ENCODE peak calls at places on chromosomes 16 and 17, in nine cellular contexts. One of them, this sample, is unnamed. For H3K27me3, the result is how much of the 10 kb centered on the place peaks cover.

GRCh38 chr17:3804503-3804931 is 3.5 kb upstream of the ITGAE start:
- DNase-seq in testis: no peak
- DNase-seq in tibial nerve: no peak
- DNase-seq in effector memory CD4-positive, alpha-beta T cell: no peak
- DNase-seq in lung: no peak
- DNase-seq in right lobe of liver: peak
- DNase-seq in SJSA1: no peak
- DNase-seq in sigmoid colon: no peak
- DNase-seq in upper lobe of right lung: no peak
- DNase-seq in this sample: no peak

GRCh38 chr16:8720967-8721692 is 46.7 kb downstream of the ABAT start:
- DNase-seq in testis: no peak
- DNase-seq in tibial nerve: no peak
- DNase-seq in effector memory CD4-positive, alpha-beta T cell: no peak
- DNase-seq in lung: no peak
- DNase-seq in right lobe of liver: no peak
- DNase-seq in SJSA1: no peak
- DNase-seq in sigmoid colon: no peak
- DNase-seq in upper lobe of right lung: no peak
- DNase-seq in this sample: no peak

GRCh38 chr16:65373095-65373494 is 251.2 kb upstream of the CDH11 start:
- DNase-seq in testis: no peak
- DNase-seq in tibial nerve: no peak
- DNase-seq in effector memory CD4-positive, alpha-beta T cell: no peak
- DNase-seq in lung: no peak
- DNase-seq in right lobe of liver: no peak
- DNase-seq in SJSA1: no peak
- DNase-seq in sigmoid colon: no peak
- DNase-seq in upper lobe of right lung: no peak
- DNase-seq in this sample: no peak

GRCh38 chr17:15896277-15896676 is 48.7 kb upstream of the ADORA2B start:
- DNase-seq in testis: no peak
- DNase-seq in tibial nerve: no peak
- DNase-seq in effector memory CD4-positive, alpha-beta T cell: no peak
- DNase-seq in lung: no peak
- DNase-seq in right lobe of liver: no peak
- DNase-seq in SJSA1: no peak
- DNase-seq in sigmoid colon: no peak
- DNase-seq in upper lobe of right lung: no peak
- DNase-seq in this sample: no peak

GRCh38 chr16:74650966-74651567 is 15.6 kb downstream of the RFWD3 start:
- DNase-seq in testis: no peak
- DNase-seq in tibial nerve: peak
- DNase-seq in effector memory CD4-positive, alpha-beta T cell: no peak
- DNase-seq in lung: no peak
- DNase-seq in right lobe of liver: no peak
- DNase-seq in SJSA1: no peak
- DNase-seq in sigmoid colon: no peak
- DNase-seq in upper lobe of right lung: no peak
- DNase-seq in this sample: peak

GRCh38 chr17:75940727-75941441 is at the start of gene FBF1:
- DNase-seq in testis: peak
- DNase-seq in tibial nerve: peak
- DNase-seq in effector memory CD4-positive, alpha-beta T cell: peak
- DNase-seq in lung: peak
- DNase-seq in right lobe of liver: peak
- DNase-seq in SJSA1: peak
- DNase-seq in sigmoid colon: peak
- DNase-seq in upper lobe of right lung: peak
- DNase-seq in this sample: peak

GRCh38 chr16:29011112-29011511 is 26.3 kb downstream of the LAT start:
- DNase-seq in testis: no peak
- DNase-seq in tibial nerve: no peak
- DNase-seq in effector memory CD4-positive, alpha-beta T cell: no peak
- DNase-seq in lung: no peak
- DNase-seq in right lobe of liver: no peak
- DNase-seq in SJSA1: no peak
- DNase-seq in sigmoid colon: no peak
- DNase-seq in upper lobe of right lung: no peak
- DNase-seq in this sample: peak

GRCh38 chr16:17827313-17827712 is 356.6 kb upstream of the XYLT1 start:
- DNase-seq in testis: no peak
- DNase-seq in tibial nerve: no peak
- DNase-seq in effector memory CD4-positive, alpha-beta T cell: no peak
- DNase-seq in lung: no peak
- DNase-seq in right lobe of liver: no peak
- DNase-seq in SJSA1: no peak
- DNase-seq in sigmoid colon: no peak
- DNase-seq in upper lobe of right lung: no peak
- DNase-seq in this sample: no peak

GRCh38 chr16:68529931-68530667 is 9.0 kb upstream of the ZFP90 start:
- DNase-seq in testis: peak
- DNase-seq in tibial nerve: peak
- DNase-seq in effector memory CD4-positive, alpha-beta T cell: peak
- DNase-seq in lung: peak
- DNase-seq in right lobe of liver: peak
- DNase-seq in SJSA1: peak
- DNase-seq in sigmoid colon: peak
- DNase-seq in upper lobe of right lung: peak
- DNase-seq in this sample: peak

GRCh38 chr17:72634621-72635020 is 457.9 kb downstream of the SLC39A11 start:
- DNase-seq in testis: no peak
- DNase-seq in tibial nerve: no peak
- DNase-seq in effector memory CD4-positive, alpha-beta T cell: no peak
- DNase-seq in lung: no peak
- DNase-seq in right lobe of liver: no peak
- DNase-seq in SJSA1: no peak
- DNase-seq in sigmoid colon: no peak
- DNase-seq in upper lobe of right lung: no peak
- DNase-seq in this sample: no peak

GRCh38 chr16:20910781-20911321 is 10.3 kb downstream of the LYRM1 start:
- DNase-seq in testis: no peak
- DNase-seq in tibial nerve: no peak
- DNase-seq in effector memory CD4-positive, alpha-beta T cell: no peak
- DNase-seq in lung: no peak
- DNase-seq in right lobe of liver: no peak
- DNase-seq in SJSA1: no peak
- DNase-seq in sigmoid colon: no peak
- DNase-seq in upper lobe of right lung: no peak
- DNase-seq in this sample: no peak

DNA sequence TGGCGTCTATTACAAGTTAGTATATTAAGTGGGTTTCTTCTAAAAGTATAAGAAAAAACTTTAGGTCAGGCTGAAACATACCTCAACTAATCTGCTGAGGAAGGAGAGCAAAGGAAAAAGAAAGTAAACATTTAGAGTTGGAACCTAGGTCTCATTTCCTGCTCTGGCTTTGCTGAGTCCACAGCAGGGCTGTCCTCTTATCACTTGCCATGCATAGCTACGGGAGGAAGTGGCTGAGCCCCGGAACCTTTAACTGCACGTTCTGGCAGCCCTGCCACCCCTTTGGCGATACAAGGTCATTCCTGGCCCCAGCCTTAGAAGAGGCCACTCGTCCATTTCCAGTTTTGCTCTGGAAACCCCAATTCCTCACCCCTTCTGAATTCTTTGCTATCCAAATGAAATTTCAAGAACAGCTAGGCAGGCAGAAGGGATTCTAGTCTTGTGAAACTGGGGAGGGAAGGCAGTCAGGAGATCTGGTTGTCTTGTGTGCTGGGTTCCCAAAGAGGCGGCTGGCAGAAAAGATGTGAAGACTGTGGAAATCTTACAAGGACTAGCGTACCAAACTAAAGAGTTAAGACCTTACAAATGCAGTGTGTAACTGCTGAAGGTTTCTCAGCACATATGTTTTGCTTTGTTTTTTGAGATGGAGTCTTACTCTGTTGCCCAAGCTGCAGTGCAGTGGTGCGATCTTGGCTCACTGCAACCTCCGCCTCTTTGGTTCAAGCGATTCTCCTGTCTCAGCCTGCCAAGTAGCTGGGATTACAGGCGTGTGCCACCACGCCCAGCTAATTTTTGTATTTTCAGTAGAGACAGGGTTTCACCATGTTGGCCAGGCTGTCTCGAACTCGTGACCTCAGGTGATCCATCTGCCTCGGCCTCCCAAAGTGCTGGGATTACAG is 19.1 kb downstream of the WIPI1 start:
- DNase-seq in testis: no peak
- DNase-seq in tibial nerve: no peak
- DNase-seq in effector memory CD4-positive, alpha-beta T cell: no peak
- DNase-seq in lung: no peak
- DNase-seq in right lobe of liver: peak
- DNase-seq in SJSA1: no peak
- DNase-seq in sigmoid colon: no peak
- DNase-seq in upper lobe of right lung: no peak
- DNase-seq in this sample: no peak
- H3K4me3 ChIP-seq in testis: no peak
- H3K4me3 ChIP-seq in tibial nerve: no peak
- H3K4me3 ChIP-seq in effector memory CD4-positive, alpha-beta T cell: peak
- H3K4me3 ChIP-seq in lung: no peak
- H3K4me3 ChIP-seq in right lobe of liver: peak
- H3K4me3 ChIP-seq in SJSA1: no peak
- H3K4me3 ChIP-seq in sigmoid colon: no peak
- H3K4me3 ChIP-seq in upper lobe of right lung: no peak
- H3K4me3 ChIP-seq in this sample: no peak

DNA sequence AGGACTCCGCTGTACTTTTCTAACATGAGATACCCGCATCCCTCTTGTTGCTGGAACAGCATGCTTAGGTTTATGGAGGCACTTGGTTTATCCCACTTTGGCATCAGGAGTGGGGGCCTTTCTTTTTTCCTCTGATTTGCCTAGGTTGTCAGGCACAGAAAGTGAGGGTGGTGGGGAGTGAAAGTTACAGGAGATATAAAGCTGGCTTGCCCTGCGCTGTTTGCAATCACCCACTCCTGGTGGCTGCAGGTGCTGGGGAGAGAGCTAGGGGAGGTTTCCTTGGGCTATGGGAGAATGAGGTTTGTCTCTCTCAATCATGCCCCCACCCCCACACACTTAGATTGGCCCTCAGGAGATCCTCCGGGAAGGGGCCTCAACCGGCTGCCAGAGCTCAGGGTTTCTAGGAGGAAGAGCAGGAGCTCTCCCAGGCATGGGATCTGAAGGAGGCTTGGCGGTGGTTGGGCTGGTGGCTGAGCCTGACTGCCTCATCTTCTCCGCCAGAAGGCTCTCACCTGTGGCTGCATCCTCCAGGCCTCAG is 1.4 kb downstream of the WSCD1 start:
- DNase-seq in testis: no peak
- DNase-seq in tibial nerve: no peak
- DNase-seq in effector memory CD4-positive, alpha-beta T cell: no peak
- DNase-seq in lung: no peak
- DNase-seq in right lobe of liver: no peak
- DNase-seq in SJSA1: no peak
- DNase-seq in sigmoid colon: no peak
- DNase-seq in upper lobe of right lung: no peak
- DNase-seq in this sample: no peak
- H3K27me3 ChIP-seq in testis: under half
- H3K27me3 ChIP-seq in tibial nerve: under half
- H3K27me3 ChIP-seq in effector memory CD4-positive, alpha-beta T cell: under half
- H3K27me3 ChIP-seq in lung: under half
- H3K27me3 ChIP-seq in right lobe of liver: under half
- H3K27me3 ChIP-seq in SJSA1: under half
- H3K27me3 ChIP-seq in sigmoid colon: under half
- H3K27me3 ChIP-seq in upper lobe of right lung: under half
- H3K27me3 ChIP-seq in this sample: under half

DNA sequence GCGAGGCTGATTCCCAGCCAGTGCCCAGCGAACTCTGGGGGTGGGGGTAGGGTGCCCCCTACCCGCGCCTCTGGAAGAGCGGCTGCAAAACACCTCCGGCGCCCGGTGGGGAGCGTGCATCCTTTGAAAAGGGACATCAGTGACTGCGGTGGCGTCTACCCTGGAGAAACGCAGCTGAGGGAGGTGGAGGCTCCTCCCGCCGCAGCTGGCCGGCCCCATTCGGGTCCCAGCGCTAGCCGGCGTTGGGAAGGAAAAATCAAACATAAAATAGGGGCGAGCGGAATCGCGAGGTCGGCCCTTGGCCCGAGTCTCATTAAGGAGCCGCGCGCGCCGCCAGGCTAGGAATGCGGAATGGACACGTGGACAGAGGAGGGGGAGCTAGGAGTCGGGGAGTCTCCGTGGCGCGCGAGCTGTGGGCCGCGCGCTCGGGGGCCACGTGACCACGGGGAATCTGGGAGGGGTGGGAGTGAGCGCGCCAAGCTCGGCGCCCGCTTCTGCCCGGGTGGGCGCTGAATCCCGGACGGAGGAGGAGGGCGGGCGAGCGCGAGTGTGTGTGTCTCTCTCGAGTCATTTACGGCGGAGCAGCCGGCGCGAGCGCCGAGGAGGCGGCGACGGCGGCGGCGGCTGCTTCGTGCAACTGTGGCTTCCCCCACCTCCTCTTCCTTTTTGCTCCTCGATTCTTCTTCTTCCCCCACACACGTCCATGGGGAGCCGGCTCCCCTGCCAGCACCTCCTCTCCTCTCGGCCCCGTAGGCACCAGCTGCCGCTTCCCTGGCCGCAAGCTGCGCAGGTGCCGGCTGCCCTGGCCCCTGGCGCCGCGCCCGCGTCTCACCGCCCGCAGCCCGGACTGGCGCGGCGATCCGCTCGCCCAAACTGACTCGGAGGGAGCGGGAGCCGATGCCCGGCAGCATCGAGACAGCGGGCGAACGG is at the start of gene TMEM132E:
- DNase-seq in testis: peak
- DNase-seq in tibial nerve: peak
- DNase-seq in effector memory CD4-positive, alpha-beta T cell: no peak
- DNase-seq in lung: peak
- DNase-seq in right lobe of liver: no peak
- DNase-seq in SJSA1: no peak
- DNase-seq in sigmoid colon: peak
- DNase-seq in upper lobe of right lung: peak
- DNase-seq in this sample: peak
- H3K4me3 ChIP-seq in testis: peak
- H3K4me3 ChIP-seq in tibial nerve: peak
- H3K4me3 ChIP-seq in effector memory CD4-positive, alpha-beta T cell: peak
- H3K4me3 ChIP-seq in lung: peak
- H3K4me3 ChIP-seq in right lobe of liver: peak
- H3K4me3 ChIP-seq in SJSA1: no peak
- H3K4me3 ChIP-seq in sigmoid colon: peak
- H3K4me3 ChIP-seq in upper lobe of right lung: peak
- H3K4me3 ChIP-seq in this sample: peak

DNA sequence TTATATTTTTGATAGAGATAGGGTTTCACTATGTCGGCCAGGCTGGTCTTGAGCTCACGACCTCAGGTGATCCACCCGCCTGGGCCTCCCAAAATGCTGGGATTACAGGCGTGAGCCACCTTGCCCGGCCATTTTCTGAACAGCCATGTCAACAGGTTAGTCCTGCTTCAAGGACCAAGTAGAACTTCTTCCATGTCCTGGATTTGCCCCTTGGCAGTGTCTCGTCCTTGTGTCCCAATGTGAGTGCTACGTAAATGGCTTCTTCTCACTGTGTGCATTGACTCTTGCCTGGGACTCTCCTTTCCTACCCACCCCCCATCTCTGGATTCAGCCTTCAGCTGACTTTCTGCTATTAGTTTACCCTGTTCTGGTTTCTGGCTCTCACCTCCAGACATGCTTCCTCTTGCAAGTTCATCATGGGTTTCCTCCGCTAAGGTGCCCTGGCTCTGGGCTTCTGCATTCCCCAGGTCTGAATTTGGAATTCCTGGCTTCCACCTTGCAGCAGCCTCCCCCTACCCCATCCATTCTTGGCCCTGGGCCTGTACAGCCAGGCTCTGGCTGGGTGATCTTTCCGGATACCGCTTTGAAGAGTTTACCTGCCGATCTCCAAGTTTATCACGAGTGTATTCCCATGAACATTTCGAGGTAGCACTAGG is 14.0 kb upstream of the IRF8 start:
- DNase-seq in testis: no peak
- DNase-seq in tibial nerve: no peak
- DNase-seq in effector memory CD4-positive, alpha-beta T cell: no peak
- DNase-seq in lung: no peak
- DNase-seq in right lobe of liver: no peak
- DNase-seq in SJSA1: no peak
- DNase-seq in sigmoid colon: no peak
- DNase-seq in upper lobe of right lung: no peak
- DNase-seq in this sample: no peak
- H3K27me3 ChIP-seq in testis: under half
- H3K27me3 ChIP-seq in tibial nerve: under half
- H3K27me3 ChIP-seq in effector memory CD4-positive, alpha-beta T cell: under half
- H3K27me3 ChIP-seq in lung: under half
- H3K27me3 ChIP-seq in right lobe of liver: under half
- H3K27me3 ChIP-seq in SJSA1: under half
- H3K27me3 ChIP-seq in sigmoid colon: under half
- H3K27me3 ChIP-seq in upper lobe of right lung: under half
- H3K27me3 ChIP-seq in this sample: under half